ENCODE peak calls at places on chromosomes 13 and 19, in nine cellular contexts. F, T, W, L, M, P, K, O and Y are unnamed samples.

GRCh38 chr19:4636151-4636717 is 3.1 kb upstream of the TNFAIP8L1 start:
- DNase-seq in F (peak), T (peak), W (peak), L (no peak), M (peak), P (peak), K (peak), O (peak), Y (no peak)

GRCh38 chr19:54432144-54432738 is 16.8 kb upstream of the LENG8 start:
- DNase-seq in F (no peak), T (no peak), W (no peak), L (no peak), M (no peak), P (peak), K (no peak), O (no peak), Y (no peak)

GRCh38 chr13:111895896-111896821 is 170.8 kb upstream of the SOX1 start:
- DNase-seq in F (no peak), T (no peak), W (no peak), L (no peak), M (no peak), P (no peak), K (no peak), O (no peak), Y (no peak)

GRCh38 chr19:50815443-50815842 is 8.1 kb downstream of the KLK1 start:
- DNase-seq in F (no peak), T (no peak), W (no peak), L (no peak), M (no peak), P (no peak), K (no peak), O (no peak), Y (no peak)

GRCh38 chr13:26861951-26862350 is 101.4 kb upstream of the GPR12 start:
- DNase-seq in F (no peak), T (no peak), W (no peak), L (no peak), M (no peak), P (no peak), K (no peak), O (no peak), Y (no peak)

GRCh38 chr19:5964816-5965565 is 12.9 kb downstream of the RANBP3 start:
- DNase-seq in F (no peak), T (no peak), W (no peak), L (no peak), M (no peak), P (no peak), K (no peak), O (no peak), Y (no peak)

GRCh38 chr19:41708481-41708880 is at the start of gene CEACAM5:
- DNase-seq in F (no peak), T (no peak), W (no peak), L (no peak), M (peak), P (no peak), K (no peak), O (peak), Y (no peak)

GRCh38 chr13:95317037-95317989 is 16.1 kb upstream of the ABCC4 start:
- DNase-seq in F (peak), T (no peak), W (peak), L (no peak), M (no peak), P (no peak), K (no peak), O (no peak), Y (no peak)

GRCh38 chr19:2805261-2805900 is 14.3 kb upstream of the ZNF554 start:
- DNase-seq in F (no peak), T (no peak), W (no peak), L (no peak), M (no peak), P (no peak), K (peak), O (no peak), Y (peak)

GRCh38 chr13:60267498-60268202 is 103.9 kb upstream of the DIAPH3 start:
- DNase-seq in F (peak), T (peak), W (no peak), L (no peak), M (peak), P (no peak), K (no peak), O (peak), Y (no peak)

GRCh38 chr13:52850396-52851152 is 2.1 kb upstream of the PCDH8 start:
- DNase-seq in F (peak), T (no peak), W (peak), L (no peak), M (peak), P (peak), K (peak), O (peak), Y (no peak)

GRCh38 chr19:3140667-3141038 is 4.8 kb downstream of the GNA15 start:
- DNase-seq in F (no peak), T (no peak), W (no peak), L (no peak), M (no peak), P (no peak), K (no peak), O (no peak), Y (no peak)

GRCh38 chr19:57068921-57069697 is 50.7 kb upstream of the USP29 start:
- DNase-seq in F (no peak), T (no peak), W (no peak), L (no peak), M (no peak), P (no peak), K (no peak), O (peak), Y (no peak)

GRCh38 chr19:38667552-38668205 is 20.2 kb downstream of the ACTN4 start:
- DNase-seq in F (peak), T (no peak), W (no peak), L (no peak), M (no peak), P (no peak), K (no peak), O (no peak), Y (no peak)

GRCh38 chr13:95553614-95554385 is 1.3 kb downstream of the CLDN10 start:
- DNase-seq in F (no peak), T (no peak), W (no peak), L (no peak), M (no peak), P (no peak), K (peak), O (peak), Y (no peak)

GRCh38 chr13:100131863-100132574 is 43.1 kb downstream of the PCCA start:
- DNase-seq in F (peak), T (no peak), W (no peak), L (peak), M (no peak), P (peak), K (no peak), O (no peak), Y (no peak)

GRCh38 chr13:41533676-41534075 is 76.3 kb downstream of the RGCC start:
- DNase-seq in F (no peak), T (no peak), W (no peak), L (no peak), M (no peak), P (no peak), K (no peak), O (no peak), Y (no peak)

GRCh38 chr13:34900288-34900739 is 41.8 kb upstream of the NBEA start:
- DNase-seq in F (no peak), T (no peak), W (no peak), L (no peak), M (no peak), P (no peak), K (no peak), O (no peak), Y (no peak)

GRCh38 chr13:79593611-79594275 is 112.8 kb downstream of the NDFIP2 start:
- DNase-seq in F (peak), T (no peak), W (no peak), L (peak), M (no peak), P (peak), K (no peak), O (no peak), Y (no peak)

GRCh38 chr13:29111446-29111845 is 291.3 kb downstream of the MTUS2 start:
- DNase-seq in F (peak), T (no peak), W (no peak), L (no peak), M (no peak), P (no peak), K (no peak), O (no peak), Y (no peak)

GRCh38 chr19:2428027-2428690 is 773 bp upstream of the TIMM13 start:
- DNase-seq in F (peak), T (no peak), W (peak), L (peak), M (peak), P (no peak), K (peak), O (peak), Y (no peak)

GRCh38 chr13:91079190-91079589 is 268.3 kb upstream of the MIR17HG start:
- DNase-seq in F (no peak), T (no peak), W (no peak), L (no peak), M (no peak), P (no peak), K (no peak), O (no peak), Y (no peak)

GRCh38 chr13:44334751-44335150 is 38.9 kb upstream of the SERP2 start:
- DNase-seq in F (no peak), T (no peak), W (no peak), L (no peak), M (no peak), P (no peak), K (no peak), O (no peak), Y (no peak)

GRCh38 chr13:44331446-44331845 is 42.2 kb upstream of the SERP2 start:
- DNase-seq in F (peak), T (no peak), W (no peak), L (peak), M (no peak), P (no peak), K (no peak), O (no peak), Y (no peak)

GRCh38 chr13:44329909-44330545 is 43.6 kb upstream of the SERP2 start:
- DNase-seq in F (no peak), T (no peak), W (no peak), L (no peak), M (no peak), P (no peak), K (peak), O (no peak), Y (no peak)

GRCh38 chr13:44333950-44334675 is 39.5 kb upstream of the SERP2 start:
- DNase-seq in F (no peak), T (no peak), W (no peak), L (no peak), M (no peak), P (no peak), K (no peak), O (no peak), Y (no peak)

DNA sequence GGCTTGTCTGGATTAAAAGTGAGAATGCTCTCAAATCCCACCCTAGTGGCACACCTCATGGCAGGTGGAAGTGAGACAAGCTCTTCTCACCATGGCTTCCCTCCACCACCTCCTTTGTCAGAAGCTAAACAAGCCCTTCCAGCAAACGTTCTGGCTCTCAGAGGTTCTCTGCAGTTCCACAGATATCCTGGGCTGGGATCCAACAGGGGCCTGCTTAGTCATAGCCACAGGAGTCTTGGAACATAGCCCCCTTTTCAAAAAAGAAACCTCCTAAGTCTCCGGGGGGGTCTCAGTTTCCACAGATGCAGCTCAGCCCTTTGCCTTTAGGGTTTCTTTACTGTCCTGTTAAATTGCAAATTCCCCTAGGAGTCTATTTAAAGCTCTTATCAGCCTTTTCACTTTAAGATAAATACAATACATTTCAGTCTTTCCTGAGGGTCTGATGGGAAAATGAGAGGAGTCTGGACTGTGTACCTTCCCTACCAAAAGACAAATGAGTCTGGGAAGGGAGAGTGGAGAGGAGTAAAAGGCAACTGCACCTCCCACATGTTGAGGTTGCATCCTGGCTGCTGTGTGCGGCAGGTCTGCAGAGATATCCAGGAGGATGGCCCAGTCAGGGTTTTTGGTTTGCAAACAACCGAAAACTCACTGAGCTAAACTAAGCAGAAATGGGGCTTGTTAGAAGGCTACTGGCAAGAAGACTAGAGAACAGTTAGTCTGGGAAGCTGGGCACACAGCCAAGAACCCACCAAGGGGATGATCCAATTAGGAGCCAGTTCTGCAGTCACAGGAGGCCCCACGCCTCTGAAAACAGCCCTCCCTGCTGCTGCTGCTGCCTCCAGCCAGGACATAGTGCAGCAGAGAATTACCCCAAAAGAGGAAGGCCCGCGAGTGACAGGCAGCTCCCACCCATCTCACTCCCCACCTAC is 41.4 kb upstream of the SERP2 start:
- DNase-seq in F (peak), T (no peak), W (peak), L (peak), M (no peak), P (no peak), K (no peak), O (no peak), Y (no peak)
- TF ChIP-seq CTCF in F (no peak), T (no peak), W (no peak), L (no peak), M (no peak), P (no peak), K (no peak), O (no peak), Y (no peak)

GRCh38 chr19:40210919-40211318 is 7.3 kb downstream of the TTC9B start:
- DNase-seq in F (no peak), T (no peak), W (no peak), L (no peak), M (no peak), P (no peak), K (no peak), O (peak), Y (peak)
- TF ChIP-seq CTCF in F (peak), T (no peak), W (no peak), L (no peak), M (no peak), P (no peak), K (no peak), O (no peak), Y (no peak)

DNA sequence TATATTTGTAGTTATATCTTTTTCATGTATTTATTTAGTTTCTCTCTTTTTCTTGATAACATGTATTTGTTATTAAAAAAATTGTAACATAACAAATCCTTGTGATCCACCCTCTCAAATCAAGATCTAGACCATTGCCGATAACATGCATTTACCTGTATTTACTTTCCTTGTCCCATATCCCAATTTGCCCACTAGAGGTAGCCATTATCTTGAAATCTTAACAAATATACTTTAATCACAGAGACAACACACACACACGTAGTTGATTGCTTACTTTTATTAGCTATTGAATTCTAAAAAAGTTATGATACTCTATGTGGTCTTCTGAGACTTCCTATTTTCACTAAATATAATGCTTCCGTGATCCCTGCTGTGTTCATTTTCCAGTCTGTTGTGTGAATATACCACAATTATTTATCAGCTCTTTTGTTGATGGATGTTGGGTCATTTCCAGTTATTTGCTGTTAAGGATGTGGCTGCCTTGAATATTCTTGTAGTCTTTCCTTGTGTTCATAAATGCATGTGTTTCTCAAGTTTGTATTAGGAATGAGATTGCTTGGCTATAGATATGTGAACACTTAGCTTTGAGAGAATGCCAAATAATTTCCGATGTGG is 31.3 kb upstream of the ZMYM2 start:
- DNase-seq in F (peak), T (no peak), W (no peak), L (no peak), M (no peak), P (peak), K (no peak), O (no peak), Y (no peak)
- TF ChIP-seq CTCF in F (peak), T (peak), W (peak), L (peak), M (peak), P (peak), K (peak), O (no peak), Y (peak)

GRCh38 chr13:98372886-98373285 is 195.8 kb upstream of the RNF113B start:
- DNase-seq in F (peak), T (no peak), W (no peak), L (peak), M (no peak), P (no peak), K (no peak), O (no peak), Y (no peak)
- TF ChIP-seq CTCF in F (no peak), T (no peak), W (no peak), L (no peak), M (no peak), P (no peak), K (no peak), O (no peak), Y (no peak)

DNA sequence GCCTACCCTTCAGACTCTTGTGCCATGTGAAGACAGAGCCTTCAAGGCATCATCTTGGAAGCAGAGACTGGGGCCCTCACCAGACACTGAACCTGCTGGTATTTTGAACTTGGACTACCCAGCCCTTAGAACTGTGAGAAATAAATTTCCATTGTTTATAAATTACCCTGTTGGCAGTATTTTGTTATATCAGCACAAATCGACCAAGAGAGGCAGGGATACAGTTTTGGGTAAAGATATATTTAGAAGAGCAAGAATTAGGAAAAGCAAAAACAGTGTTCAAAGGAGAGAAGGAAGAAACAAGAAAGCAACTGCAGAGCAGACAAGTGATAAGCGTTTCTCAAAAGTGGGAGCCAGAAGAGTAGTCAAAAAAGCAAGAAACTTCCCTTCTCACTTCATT is 600.8 kb downstream of the DCT start:
- DNase-seq in F (no peak), T (no peak), W (no peak), L (no peak), M (no peak), P (no peak), K (no peak), O (no peak), Y (no peak)
- TF ChIP-seq CTCF in F (no peak), T (no peak), W (no peak), L (no peak), M (no peak), P (no peak), K (no peak), O (no peak), Y (no peak)

GRCh38 chr13:32622827-32623226 is 36.6 kb downstream of the PDS5B start:
- DNase-seq in F (no peak), T (no peak), W (no peak), L (no peak), M (no peak), P (no peak), K (no peak), O (no peak), Y (no peak)

GRCh38 chr13:32617112-32617511 is 30.9 kb downstream of the PDS5B start:
- DNase-seq in F (no peak), T (no peak), W (no peak), L (no peak), M (no peak), P (no peak), K (no peak), O (no peak), Y (no peak)
- TF ChIP-seq CTCF in F (no peak), T (no peak), W (no peak), L (no peak), M (no peak), P (no peak), K (no peak), O (no peak), Y (no peak)

GRCh38 chr19:31600731-31601295 is 251.6 kb upstream of the TSHZ3 start:
- DNase-seq in F (no peak), T (no peak), W (no peak), L (no peak), M (no peak), P (no peak), K (no peak), O (no peak), Y (no peak)
- TF ChIP-seq CTCF in F (no peak), T (no peak), W (no peak), L (no peak), M (no peak), P (no peak), K (no peak), O (no peak), Y (no peak)

GRCh38 chr19:17471410-17472125 is 1.2 kb downstream of the SLC27A1 start:
- DNase-seq in F (no peak), T (no peak), W (no peak), L (no peak), M (peak), P (no peak), K (no peak), O (no peak), Y (no peak)
- TF ChIP-seq CTCF in F (no peak), T (no peak), W (no peak), L (no peak), M (no peak), P (no peak), K (no peak), O (no peak), Y (no peak)

GRCh38 chr13:75481176-75482069 is 546 bp downstream of the TBC1D4 start:
- DNase-seq in F (no peak), T (no peak), W (peak), L (no peak), M (peak), P (peak), K (peak), O (peak), Y (no peak)
- TF ChIP-seq CTCF in F (no peak), T (no peak), W (no peak), L (no peak), M (no peak), P (no peak), K (no peak), O (no peak), Y (no peak)

GRCh38 chr19:45638930-45639729 is at the start of gene EML2:
- DNase-seq in F (peak), T (peak), W (peak), L (no peak), M (peak), P (peak), K (peak), O (peak), Y (no peak)
- TF ChIP-seq CTCF in F (peak), T (no peak), W (peak), L (peak), M (no peak), P (no peak), K (no peak), O (no peak), Y (peak)